ENCODE peak calls at places on chromosomes 7 and 10, in four cellular contexts. A is fibroblast of lung, S is RPMI8226, G is epithelial cell of prostate. P is an unnamed sample.

GRCh38 chr7:139321071-139321745 is 19.9 kb upstream of the FMC1 start:
- DNase-seq in A (peak; percentile 24), S (peak; percentile 25), G (no peak), P (peak; percentile 9)

GRCh38 chr10:89301231-89301630 is 615 bp upstream of the IFIT2 start:
- DNase-seq in A (peak; percentile 61), S (peak; percentile 45), G (no peak), P (peak; percentile 4)

GRCh38 chr10:106825996-106826395 is 338.5 kb downstream of the SORCS1 start:
- DNase-seq in G (no peak), S (no peak), A (no peak), P (no peak)

GRCh38 chr10:72881291-72881690 is 12.2 kb upstream of the OIT3 start:
- DNase-seq in A (no peak), S (no peak), G (no peak), P (no peak)

GRCh38 chr10:8380833-8381491 is 326.5 kb downstream of the GATA3 start:
- DNase-seq in G (no peak), A (no peak), S (no peak), P (no peak)

GRCh38 chr7:44394636-44395035 is 69.2 kb upstream of the CAMK2B start:
- DNase-seq in G (no peak), A (no peak), S (no peak), P (no peak)

GRCh38 chr10:49592726-49593563 is 17.2 kb upstream of the SLC18A3 start:
- DNase-seq in S (peak; percentile 61), G (no peak), A (peak; percentile 41), P (peak; percentile 39)

GRCh38 chr7:157499835-157500153 is 163.0 kb downstream of the DNAJB6 start:
- DNase-seq in S (no peak), G (no peak), A (no peak), P (no peak)

GRCh38 chr7:27723086-27723485 is 16.9 kb upstream of the TAX1BP1 start:
- DNase-seq in A (no peak), G (no peak), S (peak; percentile 39), P (peak; percentile 54)

GRCh38 chr7:100962537-100962936 is 6.8 kb upstream of the MUC12 start:
- DNase-seq in S (no peak), G (no peak), A (no peak), P (no peak)

GRCh38 chr10:33986515-33986914 is 652.0 kb upstream of the NRP1 start:
- DNase-seq in G (no peak), A (no peak), S (no peak), P (no peak)

GRCh38 chr10:78831457-78831856 is 237.3 kb upstream of the ZMIZ1 start:
- DNase-seq in G (no peak), S (no peak), A (no peak), P (no peak)

GRCh38 chr7:1986366-1987083 is 246.2 kb downstream of the MAD1L1 start:
- DNase-seq in A (no peak), G (no peak), S (no peak), P (no peak)

GRCh38 chr7:36448781-36449379 is 59.2 kb downstream of the ANLN start:
- DNase-seq in S (no peak), G (no peak), A (peak; percentile 39), P (no peak)

GRCh38 chr7:151687523-151688235 is 168.0 kb upstream of the RHEB start:
- DNase-seq in S (no peak), A (peak; percentile 92), G (peak; percentile 67), P (peak; percentile 100)